ENCODE peak calls at places on chromosomes 3 and 15, in eight cellular contexts. P, Y, U, H, S, A, G and R are unnamed samples.

GRCh38 chr3:58999779-59000170 is 50.0 kb downstream of the CFAP20DC start:
- DNase-seq in P (no peak), Y (no peak), U (peak), H (no peak), S (no peak), A (no peak), G (no peak), R (no peak)

GRCh38 chr3:53772562-53773329 is 73.5 kb downstream of the CHDH start:
- DNase-seq in P (no peak), Y (no peak), U (peak), H (no peak), S (no peak), A (no peak), G (no peak), R (no peak)

GRCh38 chr3:53809764-53810400 is 36.3 kb downstream of the CHDH start:
- DNase-seq in P (no peak), Y (no peak), U (no peak), H (no peak), S (no peak), A (no peak), G (no peak), R (no peak)

GRCh38 chr3:153244961-153245360 is 82.9 kb downstream of the RAP2B start:
- DNase-seq in P (no peak), Y (no peak), U (peak), H (peak), S (no peak), A (no peak), G (no peak), R (no peak)

GRCh38 chr15:70559223-70559823 is 204.0 kb downstream of the UACA start:
- DNase-seq in P (no peak), Y (peak), U (peak), H (peak), S (no peak), A (no peak), G (no peak), R (no peak)

GRCh38 chr3:193830791-193831191 is 237.8 kb downstream of the OPA1 start:
- DNase-seq in P (no peak), Y (no peak), U (no peak), H (no peak), S (no peak), A (no peak), G (no peak), R (no peak)

GRCh38 chr3:77913524-77914174 is 873.8 kb downstream of the ROBO2 start:
- DNase-seq in P (no peak), Y (no peak), U (no peak), H (no peak), S (no peak), A (no peak), G (no peak), R (no peak)

GRCh38 chr15:90264649-90265048 is 823 bp upstream of the NGRN start:
- DNase-seq in P (no peak), Y (no peak), U (no peak), H (no peak), S (no peak), A (no peak), G (no peak), R (no peak)

GRCh38 chr3:56754753-56755365 is 46.9 kb downstream of the ARHGEF3 start:
- DNase-seq in P (no peak), Y (no peak), U (no peak), H (no peak), S (no peak), A (no peak), G (peak), R (no peak)

GRCh38 chr3:190345878-190346277 is 23.6 kb upstream of the CLDN1 start:
- DNase-seq in P (no peak), Y (no peak), U (no peak), H (no peak), S (no peak), A (no peak), G (no peak), R (no peak)

GRCh38 chr3:95588473-95588872 is 1225.9 kb upstream of the EPHA6 start:
- DNase-seq in P (no peak), Y (no peak), U (no peak), H (no peak), S (no peak), A (no peak), G (no peak), R (no peak)

GRCh38 chr3:161372321-161373260 is 1.3 kb upstream of the SPTSSB start:
- DNase-seq in P (no peak), Y (peak), U (no peak), H (peak), S (no peak), A (no peak), G (no peak), R (peak)

GRCh38 chr3:183188895-183189462 is 26.4 kb upstream of the LAMP3 start:
- DNase-seq in P (peak), Y (no peak), U (no peak), H (no peak), S (no peak), A (peak), G (no peak), R (peak)

GRCh38 chr3:46867550-46867898 is 4.3 kb upstream of the MYL3 start:
- DNase-seq in P (no peak), Y (peak), U (no peak), H (peak), S (no peak), A (no peak), G (peak), R (no peak)

GRCh38 chr3:135621184-135621931 is 344.2 kb upstream of the PPP2R3A start:
- DNase-seq in P (no peak), Y (no peak), U (no peak), H (no peak), S (no peak), A (no peak), G (no peak), R (peak)

GRCh38 chr3:195540526-195540925 is 2.6 kb downstream of the PPP1R2 start:
- DNase-seq in P (no peak), Y (no peak), U (no peak), H (no peak), S (no peak), A (no peak), G (no peak), R (no peak)

GRCh38 chr15:75785771-75786563 is 57.3 kb upstream of the UBE2Q2 start:
- DNase-seq in P (peak), Y (no peak), U (no peak), H (peak), S (no peak), A (no peak), G (no peak), R (peak)

GRCh38 chr3:143975549-143976152 is 4.0 kb downstream of the DIPK2A start:
- DNase-seq in P (no peak), Y (no peak), U (peak), H (peak), S (no peak), A (no peak), G (no peak), R (peak)

GRCh38 chr3:184937611-184938010 is 125.6 kb downstream of the VPS8 start:
- DNase-seq in P (no peak), Y (no peak), U (no peak), H (no peak), S (no peak), A (no peak), G (no peak), R (no peak)

GRCh38 chr3:191141728-191142127 is 57.3 kb upstream of the OSTN start:
- DNase-seq in P (no peak), Y (no peak), U (peak), H (peak), S (peak), A (peak), G (no peak), R (no peak)

GRCh38 chr15:51969728-51970127 is 1.9 kb downstream of the LEO1 start:
- DNase-seq in P (no peak), Y (no peak), U (peak), H (no peak), S (peak), A (no peak), G (no peak), R (no peak)

GRCh38 chr3:125119752-125120369 is 64.1 kb upstream of the HEG1 start:
- DNase-seq in P (no peak), Y (no peak), U (no peak), H (no peak), S (no peak), A (no peak), G (no peak), R (no peak)

GRCh38 chr3:196378442-196378841 is 40.3 kb upstream of the TM4SF19 start:
- DNase-seq in P (no peak), Y (no peak), U (no peak), H (no peak), S (no peak), A (no peak), G (no peak), R (no peak)

GRCh38 chr3:177595789-177596188 is 398.5 kb upstream of the TBL1XR1 start:
- DNase-seq in P (no peak), Y (no peak), U (peak), H (peak), S (no peak), A (no peak), G (no peak), R (no peak)

GRCh38 chr3:157475921-157476395 is 27.3 kb downstream of the VEPH1 start:
- DNase-seq in P (no peak), Y (no peak), U (peak), H (peak), S (peak), A (peak), G (no peak), R (no peak)

GRCh38 chr3:196611761-196612483 is 27.6 kb upstream of the NRROS start:
- DNase-seq in P (no peak), Y (no peak), U (no peak), H (no peak), S (no peak), A (no peak), G (no peak), R (no peak)

GRCh38 chr15:88987951-88988671 is 74.9 kb upstream of the MFGE8 start:
- DNase-seq in P (no peak), Y (no peak), U (peak), H (no peak), S (no peak), A (no peak), G (no peak), R (peak)

GRCh38 chr15:42151736-42152135 is 4.7 kb downstream of the PLA2G4F start:
- DNase-seq in P (no peak), Y (no peak), U (no peak), H (no peak), S (no peak), A (no peak), G (no peak), R (peak)

GRCh38 chr3:106058485-106058884 is 189.7 kb upstream of the CBLB start:
- DNase-seq in P (peak), Y (no peak), U (no peak), H (no peak), S (no peak), A (no peak), G (no peak), R (peak)

GRCh38 chr3:15903776-15904720 is 106.3 kb upstream of the ANKRD28 start:
- DNase-seq in P (no peak), Y (peak), U (no peak), H (no peak), S (no peak), A (no peak), G (peak), R (no peak)

GRCh38 chr3:11522398-11522715 is 121.4 kb downstream of the VGLL4 start:
- DNase-seq in P (no peak), Y (no peak), U (peak), H (no peak), S (no peak), A (no peak), G (no peak), R (no peak)

GRCh38 chr15:85462029-85462428 is 81.6 kb downstream of the AKAP13 start:
- DNase-seq in P (no peak), Y (no peak), U (no peak), H (no peak), S (no peak), A (no peak), G (no peak), R (no peak)

GRCh38 chr3:43998374-43998840 is 243.3 kb upstream of the TOPAZ1 start:
- DNase-seq in P (no peak), Y (no peak), U (no peak), H (peak), S (no peak), A (no peak), G (no peak), R (peak)

DNA sequence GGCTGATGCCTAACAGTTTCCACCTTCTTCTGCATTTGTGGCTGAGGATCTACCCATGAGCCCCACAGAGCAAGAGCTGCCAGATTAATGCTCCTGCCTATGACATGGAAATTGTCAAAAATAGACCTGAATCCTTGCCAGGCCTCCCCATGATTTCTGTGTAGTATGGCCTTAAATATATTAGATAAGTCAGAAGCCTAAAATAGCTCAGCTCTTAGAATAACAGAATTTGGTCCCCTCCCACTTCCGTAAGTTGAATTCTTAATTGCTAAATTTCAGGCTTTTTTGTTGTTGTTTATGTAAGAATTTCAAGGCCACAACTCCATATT is 129.0 kb downstream of the SERPINI1 start:
- DNase-seq in P (no peak), Y (no peak), U (no peak), H (no peak), S (no peak), A (no peak), G (peak), R (no peak)
- H3K4me3 ChIP-seq in P (no peak), Y (peak), U (no peak), H (no peak), S (no peak), A (no peak), G (no peak), R (no peak)

GRCh38 chr15:81211376-81211775 is 14.7 kb downstream of the IL16 start:
- DNase-seq in P (no peak), Y (no peak), U (no peak), H (no peak), S (no peak), A (no peak), G (no peak), R (no peak)

GRCh38 chr15:81215531-81215930 is 18.9 kb downstream of the IL16 start:
- DNase-seq in P (no peak), Y (no peak), U (no peak), H (no peak), S (no peak), A (no peak), G (no peak), R (no peak)

GRCh38 chr15:81213982-81214381 is 17.3 kb downstream of the IL16 start:
- DNase-seq in P (no peak), Y (no peak), U (no peak), H (no peak), S (no peak), A (no peak), G (no peak), R (no peak)

DNA sequence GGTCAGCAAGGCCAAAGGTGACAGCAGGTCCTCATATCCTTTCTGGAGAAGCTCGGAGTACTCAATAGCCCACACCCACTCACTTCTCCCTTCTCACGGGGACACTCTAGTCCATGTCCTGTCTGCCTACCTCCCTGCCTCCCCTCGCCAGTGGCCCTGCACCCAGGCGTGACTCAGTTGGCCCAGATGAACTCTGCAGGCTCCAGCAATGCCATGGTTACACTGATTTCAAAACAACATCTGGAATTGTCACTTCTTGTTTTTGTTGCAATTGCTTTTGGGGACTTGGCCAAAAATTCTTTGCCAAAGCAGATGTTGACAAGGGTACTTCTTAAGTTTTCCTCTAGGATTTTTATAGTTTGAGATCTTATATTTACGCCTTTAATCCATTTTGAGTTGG is 13.0 kb downstream of the IL16 start:
- DNase-seq in P (no peak), Y (peak), U (no peak), H (no peak), S (no peak), A (no peak), G (no peak), R (no peak)
- H3K4me3 ChIP-seq in P (no peak), Y (no peak), U (no peak), H (no peak), S (no peak), A (no peak), G (no peak), R (no peak)

GRCh38 chr15:43509923-43510229 is 7.5 kb upstream of the MAP1A start:
- DNase-seq in P (no peak), Y (no peak), U (no peak), H (no peak), S (no peak), A (no peak), G (no peak), R (no peak)
- H3K4me3 ChIP-seq in P (peak), Y (peak), U (peak), H (no peak), S (peak), A (peak), G (peak), R (peak)

DNA sequence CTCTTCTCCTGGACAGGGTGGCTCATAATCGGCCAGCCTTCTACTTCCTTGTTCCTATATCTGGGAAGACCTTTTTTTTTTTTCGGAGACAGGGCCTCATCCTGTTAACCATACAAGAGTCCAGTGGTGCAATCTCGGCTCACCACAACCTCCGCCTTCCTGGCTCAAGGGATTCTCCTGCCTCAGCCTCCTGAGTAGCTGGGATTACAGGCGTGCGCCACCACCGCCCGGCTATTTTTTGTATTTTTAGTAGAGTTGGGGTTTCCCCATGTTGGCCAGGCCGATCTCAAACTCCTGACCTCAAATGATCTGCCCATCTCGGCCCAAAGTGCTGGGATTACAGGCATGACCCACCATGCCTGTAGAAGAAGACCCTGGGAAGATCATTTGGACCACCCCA is 4.5 kb downstream of the PLEKHO2 start:
- DNase-seq in P (no peak), Y (no peak), U (no peak), H (no peak), S (no peak), A (no peak), G (no peak), R (no peak)
- H3K4me3 ChIP-seq in P (no peak), Y (peak), U (no peak), H (no peak), S (no peak), A (no peak), G (no peak), R (no peak)

GRCh38 chr3:129722527-129722926 is 116.1 kb upstream of the PLXND1 start:
- DNase-seq in P (no peak), Y (no peak), U (no peak), H (no peak), S (no peak), A (no peak), G (no peak), R (no peak)

GRCh38 chr3:129718201-129718600 is 111.7 kb upstream of the PLXND1 start:
- DNase-seq in P (no peak), Y (no peak), U (no peak), H (no peak), S (no peak), A (no peak), G (no peak), R (no peak)

GRCh38 chr3:129727707-129728106 is 121.2 kb upstream of the PLXND1 start:
- DNase-seq in P (no peak), Y (no peak), U (peak), H (peak), S (no peak), A (no peak), G (no peak), R (no peak)

DNA sequence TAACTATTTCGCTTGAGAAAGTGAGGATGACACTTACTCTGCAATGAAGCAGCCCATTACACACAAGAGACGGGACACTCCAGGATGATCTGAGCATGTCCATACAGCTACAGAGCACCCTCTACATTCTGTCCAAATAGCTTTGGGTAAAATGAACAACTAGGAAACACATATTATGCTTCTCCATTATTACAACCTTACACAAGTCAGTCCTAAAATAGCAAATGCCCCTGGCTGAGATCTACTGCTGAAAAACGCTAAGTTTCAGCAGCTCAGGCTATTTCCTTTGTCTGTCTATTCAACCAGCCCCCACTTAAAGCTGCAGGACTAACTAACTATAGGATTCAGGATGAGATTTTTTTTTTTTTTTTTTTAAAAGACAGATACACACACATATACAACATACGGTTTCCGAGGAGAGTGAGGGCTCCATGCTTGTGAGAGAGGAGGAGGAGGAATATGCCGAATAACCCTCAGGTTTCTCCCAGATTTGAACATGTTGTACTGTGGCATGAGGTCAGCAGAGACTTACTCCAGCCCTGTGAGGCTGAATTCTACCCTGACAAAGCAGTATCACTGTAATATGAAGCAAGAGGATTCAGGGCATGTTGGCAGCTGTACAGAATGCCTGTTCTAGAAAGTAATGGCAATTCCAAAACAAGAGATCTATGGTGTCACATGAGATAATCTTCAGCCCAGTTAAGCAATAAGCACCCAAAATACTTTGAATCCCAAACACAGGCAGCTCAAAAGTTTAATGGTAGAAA is 117.3 kb upstream of the PLXND1 start:
- DNase-seq in P (no peak), Y (no peak), U (peak), H (peak), S (peak), A (peak), G (peak), R (no peak)
- H3K4me3 ChIP-seq in P (no peak), Y (peak), U (no peak), H (no peak), S (no peak), A (no peak), G (no peak), R (no peak)

GRCh38 chr15:23566070-23567050 is 886 bp downstream of the MKRN3 start:
- DNase-seq in P (no peak), Y (peak), U (no peak), H (peak), S (no peak), A (no peak), G (peak), R (no peak)
- H3K4me3 ChIP-seq in P (no peak), Y (no peak), U (no peak), H (no peak), S (peak), A (peak), G (no peak), R (no peak)